ENCODE peak calls at places on chromosomes 3 and 15, in ten cellular contexts. C, P, V, B, R, E, K, M, X and W are unnamed samples.

GRCh38 chr3:335250-335649 is 138.7 kb downstream of the CHL1 start:
- DNase-seq in C (no peak), P (no peak), V (no peak), B (no peak), R (no peak), E (no peak), K (no peak), M (no peak), X (no peak), W (no peak)

GRCh38 chr15:75904241-75904631 is 558 bp downstream of the FBXO22 start:
- DNase-seq in C (peak; percentile 51), P (peak; percentile 41), V (peak; percentile 55), B (peak; percentile 60), R (peak; percentile 51), E (peak; percentile 9), K (peak; percentile 51), M (peak; percentile 43), X (no peak), W (no peak)

GRCh38 chr3:120410541-120410940 is 40.3 kb downstream of the FSTL1 start:
- DNase-seq in C (no peak), P (no peak), V (no peak), B (no peak), R (no peak), E (no peak), K (no peak), M (no peak), X (no peak), W (no peak)

GRCh38 chr3:172135766-172136729 is 96.7 kb downstream of the FNDC3B start:
- DNase-seq in C (no peak), P (peak; percentile 71), V (peak; percentile 79), B (no peak), R (no peak), E (no peak), K (peak; percentile 75), M (no peak), X (no peak), W (no peak)

GRCh38 chr3:14602804-14603644 is 48.5 kb upstream of the CCDC174 start:
- DNase-seq in C (no peak), P (no peak), V (peak; percentile 17), B (no peak), R (no peak), E (no peak), K (no peak), M (no peak), X (no peak), W (no peak)

GRCh38 chr15:70761046-70761445 is 2.3 kb downstream of the UACA start:
- DNase-seq in C (no peak), P (no peak), V (no peak), B (no peak), R (no peak), E (no peak), K (no peak), M (no peak), X (no peak), W (no peak)

GRCh38 chr15:66841953-66842681 is 140.1 kb downstream of the SMAD6 start:
- DNase-seq in C (peak; percentile 96), P (peak; percentile 83), V (peak; percentile 93), B (peak; percentile 81), R (peak; percentile 91), E (peak; percentile 91), K (peak; percentile 91), M (peak; percentile 54), X (peak; percentile 90), W (peak; percentile 11)

GRCh38 chr15:92000709-92001108 is 147.2 kb downstream of the SLCO3A1 start:
- DNase-seq in C (no peak), P (no peak), V (no peak), B (no peak), R (no peak), E (no peak), K (no peak), M (no peak), X (no peak), W (no peak)

GRCh38 chr3:37262816-37263393 is 88.5 kb upstream of the LRRFIP2 start:
- DNase-seq in C (no peak), P (peak; percentile 57), V (no peak), B (no peak), R (no peak), E (no peak), K (peak; percentile 69), M (no peak), X (no peak), W (no peak)

GRCh38 chr15:38768970-38769369 is 204.4 kb upstream of the RASGRP1 start:
- DNase-seq in C (peak; percentile 70), P (peak; percentile 13), V (peak; percentile 64), B (peak; percentile 18), R (no peak), E (no peak), K (peak; percentile 30), M (no peak), X (peak; percentile 28), W (no peak)

GRCh38 chr3:127692501-127693335 is 20.0 kb downstream of the ABTB1 start:
- DNase-seq in C (peak; percentile 16), P (no peak), V (no peak), B (no peak), R (peak; percentile 24), E (no peak), K (no peak), M (no peak), X (no peak), W (no peak)

GRCh38 chr3:4750306-4751056 is 228.8 kb upstream of the BHLHE40 start:
- DNase-seq in C (no peak), P (peak; percentile 93), V (no peak), B (no peak), R (no peak), E (peak; percentile 54), K (peak; percentile 93), M (peak; percentile 25), X (peak; percentile 68), W (peak; percentile 49)

GRCh38 chr3:69066121-69066520 is 14.0 kb upstream of the TMF1 start:
- DNase-seq in C (no peak), P (no peak), V (no peak), B (no peak), R (no peak), E (no peak), K (no peak), M (no peak), X (no peak), W (no peak)

GRCh38 chr3:172646439-172647015 is 64.3 kb downstream of the NCEH1 start:
- DNase-seq in C (no peak), P (peak; percentile 75), V (peak; percentile 88), B (no peak), R (no peak), E (no peak), K (peak; percentile 80), M (no peak), X (no peak), W (no peak)

GRCh38 chr3:11288786-11289637 is 16.8 kb downstream of the ATG7 start:
- DNase-seq in C (peak; percentile 54), P (peak; percentile 93), V (peak; percentile 96), B (no peak), R (no peak), E (no peak), K (peak; percentile 95), M (peak; percentile 23), X (no peak), W (no peak)

GRCh38 chr3:160544837-160545236 is 20.5 kb downstream of the KPNA4 start:
- DNase-seq in C (no peak), P (peak; percentile 27), V (peak; percentile 39), B (no peak), R (no peak), E (no peak), K (peak; percentile 42), M (no peak), X (no peak), W (no peak)

GRCh38 chr3:10383850-10384248 is 62.9 kb upstream of the SEC13 start:
- DNase-seq in C (no peak), P (no peak), V (no peak), B (no peak), R (no peak), E (no peak), K (no peak), M (no peak), X (no peak), W (no peak)

GRCh38 chr3:144687862-144688261 is 716.2 kb downstream of the DIPK2A start:
- DNase-seq in C (no peak), P (no peak), V (peak; percentile 18), B (no peak), R (no peak), E (no peak), K (no peak), M (peak; percentile 46), X (no peak), W (no peak)

DNA sequence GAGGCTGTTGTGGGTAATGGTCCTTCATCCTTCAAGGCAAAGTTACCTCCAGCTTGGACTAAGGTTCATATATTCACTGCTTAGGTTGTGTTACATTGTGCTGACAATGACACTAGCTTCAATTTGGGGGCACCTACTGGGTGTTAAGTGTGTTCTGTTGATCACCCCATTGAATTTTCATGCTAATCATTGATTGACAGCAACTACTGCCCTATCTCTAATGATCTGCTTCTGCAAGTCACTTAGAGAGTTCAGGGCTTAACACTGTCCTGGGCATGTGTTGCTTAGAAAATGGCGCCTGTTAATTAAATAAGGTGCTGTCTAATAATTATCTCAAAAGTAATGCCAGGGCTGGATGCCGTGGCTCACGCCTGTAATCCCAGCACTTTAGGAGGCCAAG is 3.4 kb downstream of the FLNB start:
- DNase-seq in C (no peak), P (no peak), V (no peak), B (no peak), R (no peak), E (no peak), K (no peak), M (no peak), X (no peak), W (no peak)
- H3K4me3 ChIP-seq in C (no peak overlapping the region), P (no peak overlapping the region), V (no peak overlapping the region), B (no peak overlapping the region), R (no peak overlapping the region), E (peak overlapping the region; percentile 79), K (no peak overlapping the region), M (peak overlapping the region; percentile 100), X (no peak overlapping the region), W (no peak overlapping the region)

GRCh38 chr3:152285509-152285908 is 16.8 kb downstream of the MBNL1 start:
- DNase-seq in C (no peak), P (no peak), V (no peak), B (no peak), R (no peak), E (no peak), K (no peak), M (no peak), X (no peak), W (no peak)
- H3K4me1 ChIP-seq in C (peaks cover 6% of the 10 kb centered on the region), P (peaks cover 14% of the 10 kb centered on the region), V (peaks cover 43% of the 10 kb centered on the region), B (peaks cover 9% of the 10 kb centered on the region), R (peaks cover 81% of the 10 kb centered on the region), E (peaks cover 10% of the 10 kb centered on the region), K (peaks cover 4% of the 10 kb centered on the region), M (peaks cover 30% of the 10 kb centered on the region), X (peaks cover 8% of the 10 kb centered on the region), W (peaks cover 96% of the 10 kb centered on the region)

GRCh38 chr15:49462242-49462641 is 39.2 kb downstream of the FGF7 start:
- DNase-seq in C (no peak), P (no peak), V (no peak), B (no peak), R (no peak), E (no peak), K (no peak), M (no peak), X (no peak), W (no peak)
- H3K4me3 ChIP-seq in C (no peak overlapping the region), P (no peak overlapping the region), V (no peak overlapping the region), B (no peak overlapping the region), R (no peak overlapping the region), E (no peak overlapping the region), K (no peak overlapping the region), M (no peak overlapping the region), X (no peak overlapping the region), W (no peak overlapping the region)

GRCh38 chr3:100400782-100401673 is at the start of the genes LNP1 and TOMM70:
- DNase-seq in C (peak; percentile 100), P (peak; percentile 93), V (peak; percentile 98), B (peak; percentile 98), R (peak; percentile 99), E (peak; percentile 97), K (peak; percentile 96), M (peak; percentile 96), X (peak; percentile 96), W (peak; percentile 94)
- H3K4me1 ChIP-seq in C (peaks cover 2% of the 10 kb centered on the region), P (peaks cover 11% of the 10 kb centered on the region), V (peaks cover 19% of the 10 kb centered on the region), B (peaks cover 8% of the 10 kb centered on the region), R (peaks cover 40% of the 10 kb centered on the region), E (peaks cover 13% of the 10 kb centered on the region), K (no peaks in the 10 kb centered on the region), M (peaks cover 57% of the 10 kb centered on the region), X (no peaks in the 10 kb centered on the region), W (peaks cover 52% of the 10 kb centered on the region)